ENCODE peak calls at places on chromosomes 12 and 14, in five cellular contexts. D is stimulated activated CD8-positive, alpha-beta memory T cell treated with anti-CD3 and anti-CD28 coated beads, Interleukin-2, amount 100 ng/mL, for 48 hours; U is COR-L47; G is CD8-positive, alpha-beta T cell; K is testis. N is an unnamed sample.

GRCh38 chr12:101174576-101174975 is 35.5 kb downstream of the SLC5A8 start:
- DNase-seq in D (no peak), U (no peak), G (no peak), K (no peak), N (no peak)

GRCh38 chr12:4027412-4027811 is 154.2 kb upstream of the PARP11 start:
- DNase-seq in D (peak; percentile 22), U (no peak), G (peak; percentile 74), K (no peak), N (peak; percentile 52)

GRCh38 chr14:96204151-96205058 is at the start of gene BDKRB2:
- DNase-seq in D (no peak), U (peak; percentile 94), G (no peak), K (peak; percentile 64), N (no peak)

GRCh38 chr12:124625867-124626675 is 58.7 kb upstream of the NCOR2 start:
- DNase-seq in D (no peak), U (no peak), G (no peak), K (peak; percentile 76), N (no peak)

GRCh38 chr14:24801024-24801423 is 167.0 kb upstream of the GZMB start:
- DNase-seq in D (no peak), U (no peak), G (no peak), K (no peak), N (no peak)

GRCh38 chr12:126891789-126892188 is 1375.2 kb upstream of the TMEM132C start:
- DNase-seq in D (no peak), U (no peak), G (no peak), K (no peak), N (no peak)

GRCh38 chr12:83318386-83318971 is 631.8 kb downstream of the TMTC2 start:
- DNase-seq in D (no peak), U (no peak), G (no peak), K (no peak), N (no peak)

GRCh38 chr12:74752196-74752595 is 214.6 kb downstream of the ATXN7L3B start:
- DNase-seq in D (no peak), U (no peak), G (no peak), K (no peak), N (no peak)

GRCh38 chr12:90801776-90802175 is 153.2 kb downstream of the CCER1 start:
- DNase-seq in D (no peak), U (no peak), G (no peak), K (no peak), N (no peak)

GRCh38 chr14:42624980-42625761 is 1018.5 kb downstream of the LRFN5 start:
- DNase-seq in D (no peak), U (no peak), G (no peak), K (no peak), N (no peak)

GRCh38 chr12:2339022-2339431 is 286.2 kb downstream of the CACNA1C start:
- DNase-seq in D (no peak), U (no peak), G (no peak), K (no peak), N (no peak)

GRCh38 chr12:89782807-89783206 is 74.2 kb upstream of the ATP2B1 start:
- DNase-seq in D (no peak), U (no peak), G (no peak), K (no peak), N (no peak)

GRCh38 chr14:88327497-88327896 is 4.4 kb upstream of the KCNK10 start:
- DNase-seq in D (no peak), U (peak; percentile 69), G (no peak), K (no peak), N (no peak)

GRCh38 chr12:10153271-10154144 is 18.4 kb downstream of the OLR1 start:
- DNase-seq in D (peak; percentile 20), U (no peak), G (peak; percentile 78), K (peak; percentile 89), N (peak; percentile 44)

GRCh38 chr12:113551563-113551962 is 79.9 kb upstream of the LHX5 start:
- DNase-seq in D (no peak), U (no peak), G (no peak), K (no peak), N (no peak)

GRCh38 chr12:121784460-121784859 is 9.0 kb downstream of the RHOF start:
- DNase-seq in D (no peak), U (no peak), G (no peak), K (no peak), N (no peak)

GRCh38 chr14:35878272-35879140 is 52.4 kb downstream of the BRMS1L start:
- DNase-seq in D (no peak), U (no peak), G (no peak), K (peak; percentile 23), N (no peak)

GRCh38 chr14:54252072-54252730 is 144.6 kb upstream of the CDKN3 start:
- DNase-seq in D (no peak), U (no peak), G (no peak), K (no peak), N (no peak)

GRCh38 chr14:67513631-67514108 is 19.4 kb upstream of the PLEKHH1 start:
- DNase-seq in D (no peak), U (no peak), G (no peak), K (peak; percentile 64), N (no peak)

GRCh38 chr14:36659010-36659821 is 2.4 kb upstream of the PAX9 start:
- DNase-seq in D (no peak), U (no peak), G (no peak), K (no peak), N (no peak)

GRCh38 chr14:69674546-69675245 is 63.3 kb downstream of the SUSD6 start:
- DNase-seq in D (no peak), U (no peak), G (no peak), K (no peak), N (no peak)

GRCh38 chr14:33273978-33274377 is 335.3 kb downstream of the NPAS3 start:
- DNase-seq in D (no peak), U (no peak), G (no peak), K (no peak), N (no peak)

GRCh38 chr14:98906123-98906995 is 365.6 kb downstream of the BCL11B start:
- DNase-seq in D (no peak), U (peak; percentile 91), G (no peak), K (peak; percentile 77), N (no peak)

GRCh38 chr12:51087818-51088217 is 4.4 kb upstream of the CSRNP2 start:
- DNase-seq in D (no peak), U (no peak), G (no peak), K (no peak), N (no peak)

GRCh38 chr14:101177301-101178055 is 274.0 kb upstream of the RTL1 start:
- DNase-seq in D (no peak), U (no peak), G (peak; percentile 35), K (no peak), N (no peak)

GRCh38 chr14:33682746-33683145 is 268.1 kb downstream of the EGLN3 start:
- DNase-seq in D (no peak), U (no peak), G (no peak), K (peak; percentile 72), N (no peak)